ENCODE peak calls at places on chromosome 2, in four cellular contexts. R is astrocyte of the cerebellum, T is nephron progenitor cell, P is HCT116. K is an unnamed sample.

GRCh38 chr2:138948070-138948539 is 167.9 kb upstream of the NXPH2 start:
- DNase-seq in P (peak; percentile 97), R (peak; percentile 99), T (no peak), K (peak; percentile 83)

GRCh38 chr2:112150447-112150846 is 12.3 kb downstream of the FBLN7 start:
- DNase-seq in P (no peak), R (no peak), T (no peak), K (peak; percentile 24)

GRCh38 chr2:73268831-73269685 is 15.2 kb downstream of the FBXO41 start:
- DNase-seq in T (peak; percentile 62), R (no peak), P (peak; percentile 82), K (no peak)

GRCh38 chr2:127593228-127594115 is 52.5 kb upstream of the GPR17 start:
- DNase-seq in R (no peak), T (no peak), P (no peak), K (no peak)

GRCh38 chr2:212282596-212283330 is 255.8 kb downstream of the ERBB4 start:
- DNase-seq in R (peak; percentile 24), P (no peak), T (no peak), K (no peak)

GRCh38 chr2:54419386-54419785 is 36.7 kb upstream of the SPTBN1 start:
- DNase-seq in T (no peak), R (no peak), P (no peak), K (no peak)

GRCh38 chr2:25674003-25674362 is 606 bp upstream of the DTNB start:
- DNase-seq in R (no peak), T (no peak), P (no peak), K (no peak)

GRCh38 chr2:118808429-118808809 is 39.0 kb downstream of the EN1 start:
- DNase-seq in P (no peak), R (no peak), T (peak; percentile 21), K (no peak)

GRCh38 chr2:109497911-109498870 is 115.6 kb downstream of the SEPTIN10 start:
- DNase-seq in R (no peak), P (no peak), T (no peak), K (no peak)

GRCh38 chr2:43215673-43216255 is 10.6 kb downstream of the ZFP36L2 start:
- DNase-seq in P (no peak), T (no peak), R (no peak), K (no peak)

GRCh38 chr2:88451647-88452150 is 794 bp downstream of the FOXI3 start:
- DNase-seq in P (no peak), T (no peak), R (no peak), K (no peak)